ENCODE peak calls at places on chromosomes 16 and 17, in eight cellular contexts. C is CD4-positive, alpha-beta memory T cell; T is RWPE2; Q is lower lobe of right lung; Y is neuronal stem cell; O is A549; S is fibroblast of lung; I is Panc1. D is an unnamed sample. For H3K4me1, the result is how much of the 10 kb centered on the place peaks cover.

GRCh38 chr16:53822936-53823529 is 119.1 kb downstream of the FTO start:
- DNase-seq in Q (no peak), C (peak), O (no peak), S (no peak), Y (no peak), T (no peak), I (no peak), D (no peak)

GRCh38 chr17:8552582-8553320 is 77.8 kb downstream of the MYH10 start:
- DNase-seq in I (no peak), S (no peak), Y (no peak), C (no peak), Q (no peak), O (no peak), T (no peak), D (no peak)

GRCh38 chr16:69130461-69130860 is 1.9 kb downstream of the CHTF8 start:
- DNase-seq in I (no peak), Q (no peak), C (no peak), T (no peak), O (no peak), Y (no peak), S (no peak), D (no peak)

GRCh38 chr17:15341385-15341849 is at the start of gene TEKT3:
- DNase-seq in C (no peak), T (no peak), S (peak), Y (peak), I (no peak), Q (peak), O (peak), D (peak)

GRCh38 chr17:54029196-54029595 is 206.5 kb downstream of the KIF2B start:
- DNase-seq in S (no peak), I (no peak), C (no peak), Y (no peak), O (no peak), Q (no peak), T (no peak), D (no peak)

GRCh38 chr16:12661656-12662172 is 142.0 kb downstream of the CPPED1 start:
- DNase-seq in T (no peak), I (no peak), C (no peak), O (no peak), Q (no peak), S (peak), Y (peak), D (peak)

GRCh38 chr16:66705790-66706505 is 9.4 kb upstream of the CMTM4 start:
- DNase-seq in C (no peak), O (no peak), Q (peak), S (no peak), Y (no peak), I (no peak), T (no peak), D (no peak)

GRCh38 chr16:30027588-30028437 is 3.3 kb downstream of the TLCD3B start:
- DNase-seq in S (no peak), O (no peak), C (no peak), Q (no peak), T (no peak), I (no peak), Y (no peak), D (no peak)

GRCh38 chr16:85835227-85835751 is 35.8 kb downstream of the COX4I1 start:
- DNase-seq in O (no peak), C (no peak), S (no peak), Q (peak), Y (no peak), I (no peak), T (no peak), D (no peak)

GRCh38 chr16:81545470-81546175 is 101.0 kb downstream of the CMIP start:
- DNase-seq in O (no peak), Q (peak), C (no peak), S (no peak), Y (no peak), I (no peak), T (no peak), D (no peak)

GRCh38 chr17:78140169-78141051 is 5.8 kb upstream of the C17orf99 start:
- DNase-seq in Y (peak), S (peak), C (peak), Q (peak), T (peak), I (peak), O (peak), D (peak)

GRCh38 chr17:79211061-79211770 is 136.6 kb downstream of the ENGASE start:
- DNase-seq in Q (no peak), T (no peak), I (no peak), Y (no peak), S (no peak), O (no peak), C (no peak), D (no peak)

GRCh38 chr17:66426397-66427033 is 124.1 kb downstream of the PRKCA start:
- DNase-seq in S (peak), Q (no peak), T (no peak), Y (no peak), O (no peak), I (no peak), C (peak), D (no peak)

GRCh38 chr17:7436556-7437368 is 1.5 kb downstream of the TMEM102 start:
- DNase-seq in T (peak), S (peak), I (peak), Y (peak), O (peak), Q (peak), C (peak), D (no peak)

GRCh38 chr16:72173997-72174396 is 2.0 kb upstream of the PMFBP1 start:
- DNase-seq in Q (no peak), C (no peak), I (no peak), S (no peak), Y (no peak), O (no peak), T (no peak), D (no peak)

GRCh38 chr17:11871773-11872172 is 125.5 kb downstream of the ZNF18 start:
- DNase-seq in S (no peak), O (no peak), T (no peak), Q (no peak), I (no peak), Y (no peak), C (no peak), D (no peak)

DNA sequence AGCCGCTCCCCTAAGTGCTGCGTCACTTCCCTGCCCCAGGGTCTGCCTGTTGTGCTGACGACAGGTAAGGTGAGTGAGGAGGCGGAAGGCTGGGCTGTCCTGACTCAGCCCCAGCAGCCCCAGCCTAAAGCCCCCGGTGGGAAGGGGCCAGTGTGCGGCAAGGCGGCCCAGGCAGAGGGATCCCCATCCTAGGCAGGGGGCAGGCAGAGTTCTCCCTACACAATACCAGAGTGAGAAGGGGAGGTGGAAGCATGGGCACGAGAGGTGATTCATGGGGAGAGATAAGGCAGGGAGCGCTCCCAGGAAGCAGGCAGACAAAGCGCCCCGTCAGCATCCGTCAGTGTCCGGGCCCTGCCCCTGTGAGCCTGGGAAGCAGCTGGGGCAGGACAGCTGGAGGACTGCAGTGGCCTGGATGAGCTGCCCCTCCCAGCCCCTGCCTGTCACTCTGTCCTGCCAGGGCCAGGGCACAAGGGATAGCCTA is 4.0 kb downstream of the FAM83G start:
- DNase-seq in T (peak), Y (no peak), I (no peak), C (no peak), Q (no peak), S (peak), O (no peak), D (no peak)
- H3K4me3 ChIP-seq in T (no peak), Y (no peak), I (no peak), C (no peak), Q (no peak), S (no peak), O (no peak), D (no peak)

DNA sequence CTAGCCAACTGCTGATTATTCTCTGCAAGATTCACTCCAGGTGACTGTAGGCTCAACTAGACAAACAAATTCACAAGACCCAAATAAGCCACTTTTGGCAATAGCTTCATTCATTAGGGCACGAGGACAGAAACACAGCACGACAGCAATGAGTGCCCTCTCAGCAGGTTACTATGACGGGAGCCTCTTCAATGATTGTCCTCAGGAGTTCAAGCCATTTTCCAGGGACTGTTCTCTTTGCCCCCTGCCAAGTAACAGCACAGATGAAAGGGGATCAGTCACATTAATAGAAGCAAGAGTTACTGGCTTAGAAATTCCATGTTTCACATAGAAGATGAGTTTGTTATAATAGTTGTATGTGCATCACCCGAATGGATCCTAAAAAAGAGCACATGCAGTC is 712.2 kb downstream of the CDH8 start:
- DNase-seq in Q (no peak), O (no peak), S (no peak), I (no peak), C (no peak), T (no peak), Y (peak), D (no peak)
- H3K27ac ChIP-seq in Q (no peak), O (no peak), S (no peak), I (no peak), C (no peak), T (no peak), Y (no peak), D (no peak)

DNA sequence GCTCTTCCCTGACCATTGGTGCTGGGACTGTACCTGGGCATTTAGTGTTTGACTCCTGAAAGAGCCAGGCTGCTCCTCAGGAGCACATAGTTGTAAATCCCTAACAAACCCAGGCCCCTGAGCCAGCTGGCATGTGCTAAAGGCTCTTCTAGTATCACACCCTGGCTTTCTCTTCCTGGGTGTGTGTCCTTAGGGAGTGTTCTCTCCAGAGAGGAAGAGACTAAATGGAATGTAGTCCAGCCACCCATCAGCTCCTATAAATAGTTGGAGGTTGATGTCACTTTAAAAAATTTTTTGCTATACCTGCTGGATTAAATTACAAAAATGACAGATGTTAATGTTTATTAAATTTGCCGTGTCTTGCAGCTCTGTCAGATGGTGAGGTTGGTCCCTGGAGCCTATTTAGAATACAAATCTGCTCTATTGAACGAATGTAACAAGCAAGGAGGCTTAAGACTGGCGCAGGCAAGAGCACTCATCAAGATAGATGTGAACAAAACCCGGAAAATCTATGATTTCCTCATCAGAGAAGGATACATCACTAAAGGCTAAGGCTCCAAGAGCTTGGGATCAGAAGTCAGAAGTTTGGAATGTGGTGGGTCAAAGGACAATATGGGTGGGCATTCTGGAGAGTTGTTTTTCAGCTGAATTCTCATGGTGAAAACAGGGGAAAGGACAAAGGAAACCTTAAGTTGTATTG is 13.1 kb upstream of the DUSP14 start:
- DNase-seq in Y (no peak), C (no peak), T (peak), I (no peak), S (peak), O (no peak), Q (no peak), D (no peak)
- H3K4me1 ChIP-seq in Y (under half), C (under half), T (under half), I (under half), S (under half), O (under half), Q (under half), D (under half)

GRCh38 chr16:76376988-76377387 is 99.8 kb downstream of the CNTNAP4 start:
- DNase-seq in Y (no peak), Q (no peak), T (no peak), O (no peak), I (no peak), S (no peak), C (no peak), D (no peak)

DNA sequence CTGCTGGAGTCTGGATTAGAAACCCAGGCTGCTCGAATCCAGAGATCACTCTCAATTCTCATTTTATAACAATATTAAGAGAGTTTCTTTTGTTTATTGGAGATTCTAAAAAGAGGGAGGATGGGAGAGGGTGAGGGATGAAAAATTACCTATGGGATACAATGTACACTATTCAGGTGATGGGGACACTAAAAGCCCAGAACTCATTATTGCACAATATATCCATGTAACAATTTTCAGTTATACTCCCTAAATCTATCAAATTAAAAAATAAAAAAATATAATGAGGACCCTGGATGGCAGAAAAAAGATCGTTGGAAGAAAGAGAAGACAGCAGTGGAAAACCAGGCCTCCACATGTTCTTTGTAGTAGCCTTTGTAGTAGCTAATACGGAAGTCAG is 100.8 kb downstream of the CNTNAP4 start:
- DNase-seq in Y (no peak), Q (no peak), O (no peak), T (no peak), S (no peak), C (no peak), I (no peak), D (no peak)
- H3K4me3 ChIP-seq in Y (no peak), Q (no peak), O (no peak), T (no peak), S (no peak), C (no peak), I (no peak), D (no peak)

GRCh38 chr16:23786964-23787571 is 32.2 kb downstream of the CHP2 start:
- DNase-seq in Q (no peak), Y (no peak), I (no peak), S (no peak), C (no peak), T (no peak), O (no peak), D (peak)
- H3K27ac ChIP-seq in Q (no peak), Y (no peak), I (no peak), S (no peak), C (no peak), T (no peak), O (no peak), D (peak)

D was measured in iPS DF 6.9.